ENCODE peak calls at places on chromosomes 16 and 17, in seven cellular contexts. P is activated B cell treated with CpG ODN at 0.5 μM for 24 hours; D is left cardiac atrium; R is CD4-positive, alpha-beta T cell; O is SHP77; N is activated T-cell treated with anti-CD3 and anti-CD28 coated beads, Interleukin-2, amount 50 U/mL, for 24 hours; W is SJSA1. L is an unnamed sample.

GRCh38 chr16:69820926-69821541 is 58.9 kb downstream of the WWP2 start:
- DNase-seq in W (peak), O (no peak), D (no peak), N (no peak), R (no peak), P (no peak), L (no peak)

GRCh38 chr17:1967092-1967662 is 58.0 kb downstream of the RTN4RL1 start:
- DNase-seq in D (no peak), R (no peak), P (no peak), N (no peak), W (no peak), O (peak), L (no peak)

GRCh38 chr17:55295411-55296170 is 30.8 kb downstream of the HLF start:
- DNase-seq in D (peak), P (peak), O (peak), R (peak), N (peak), W (peak), L (peak)

GRCh38 chr16:11386054-11386680 is 40.9 kb downstream of the RMI2 start:
- DNase-seq in N (no peak), P (no peak), O (no peak), D (peak), W (no peak), R (no peak), L (peak)

GRCh38 chr17:75267403-75268232 is 3.4 kb downstream of the MIF4GD start:
- DNase-seq in P (no peak), R (no peak), O (peak), N (no peak), D (no peak), W (no peak), L (no peak)

GRCh38 chr16:49837673-49838360 is 18.1 kb downstream of the ZNF423 start:
- DNase-seq in P (no peak), R (no peak), O (no peak), W (no peak), N (no peak), D (peak), L (no peak)

GRCh38 chr16:86083382-86084002 is 184.5 kb downstream of the IRF8 start:
- DNase-seq in O (no peak), P (no peak), W (no peak), N (no peak), D (no peak), R (no peak), L (no peak)

GRCh38 chr17:15659236-15659635 is 24.9 kb downstream of the TRIM16 start:
- DNase-seq in N (no peak), O (no peak), W (peak), D (no peak), R (no peak), P (no peak), L (no peak)

GRCh38 chr16:57262841-57263584 is 18.0 kb downstream of the ARL2BP start:
- DNase-seq in D (peak), W (no peak), N (peak), O (no peak), R (no peak), P (no peak), L (no peak)

GRCh38 chr16:4679854-4680636 is 13.3 kb upstream of the NUDT16L1 start:
- DNase-seq in N (no peak), R (no peak), W (no peak), D (peak), P (no peak), O (no peak), L (no peak)

GRCh38 chr17:43427362-43428043 is 28.7 kb downstream of the ARL4D start:
- DNase-seq in W (no peak), R (no peak), D (no peak), O (no peak), P (no peak), N (no peak), L (no peak)

GRCh38 chr16:19130385-19130784 is 16.6 kb downstream of the ITPRIPL2 start:
- DNase-seq in O (no peak), D (no peak), W (no peak), R (no peak), P (no peak), N (no peak), L (no peak)

L was measured in stimulated activated naive B cell treated with anti-CD40 and anti-IgM and Interleukin-4, amounts not matched to agents 10 μg/mL and 1 μg/mL and 100 μg/mL, for 72 hours.